ENCODE peak calls at places on chromosomes 11 and 22, in four cellular contexts. One of them, this sample, is unnamed.

GRCh38 chr11:113736323-113736722 is 30.2 kb upstream of the TMPRSS5 start:
- DNase-seq in lower leg skin: no peak
- DNase-seq in PC-3: no peak
- DNase-seq in GM13976: no peak
- DNase-seq in this sample: peak; percentile 8

GRCh38 chr11:123086315-123086714 is 24.4 kb upstream of the HSPA8 start:
- DNase-seq in lower leg skin: no peak
- DNase-seq in PC-3: no peak
- DNase-seq in GM13976: no peak
- DNase-seq in this sample: no peak

GRCh38 chr11:75513250-75513649 is 12.5 kb downstream of the GDPD5 start:
- DNase-seq in lower leg skin: no peak
- DNase-seq in PC-3: peak; percentile 84
- DNase-seq in GM13976: no peak
- DNase-seq in this sample: peak; percentile 67

GRCh38 chr22:22508274-22509176 is at the start of gene ZNF280B:
- DNase-seq in lower leg skin: no peak
- DNase-seq in PC-3: peak; percentile 71
- DNase-seq in GM13976: peak; percentile 91
- DNase-seq in this sample: peak; percentile 69

GRCh38 chr11:68583047-68583446 is 101.3 kb upstream of the GAL start:
- DNase-seq in lower leg skin: no peak
- DNase-seq in PC-3: peak; percentile 21
- DNase-seq in GM13976: no peak
- DNase-seq in this sample: peak; percentile 65

GRCh38 chr11:134584706-134585445 is 172.8 kb upstream of the B3GAT1 start:
- DNase-seq in lower leg skin: no peak
- DNase-seq in PC-3: no peak
- DNase-seq in GM13976: peak; percentile 30
- DNase-seq in this sample: no peak

GRCh38 chr11:61378713-61379313 is 13.6 kb upstream of the TMEM216 start:
- DNase-seq in lower leg skin: no peak
- DNase-seq in PC-3: peak; percentile 77
- DNase-seq in GM13976: no peak
- DNase-seq in this sample: peak; percentile 99

GRCh38 chr11:134589155-134589554 is 177.1 kb upstream of the B3GAT1 start:
- DNase-seq in lower leg skin: no peak
- DNase-seq in PC-3: no peak
- DNase-seq in GM13976: peak; percentile 3
- DNase-seq in this sample: no peak

GRCh38 chr11:1162498-1163311 is 5.0 kb downstream of the MUC5AC start:
- DNase-seq in lower leg skin: peak; percentile 72
- DNase-seq in PC-3: no peak
- DNase-seq in GM13976: peak; percentile 35
- DNase-seq in this sample: no peak

GRCh38 chr11:65498977-65499712 is at the start of gene MALAT1:
- DNase-seq in lower leg skin: peak; percentile 99
- DNase-seq in PC-3: peak; percentile 96
- DNase-seq in GM13976: no peak
- DNase-seq in this sample: peak; percentile 98

GRCh38 chr22:37999236-37999635 is 14.9 kb upstream of the SOX10 start:
- DNase-seq in lower leg skin: no peak
- DNase-seq in PC-3: peak; percentile 60
- DNase-seq in GM13976: no peak
- DNase-seq in this sample: no peak

GRCh38 chr11:56624661-56625110 is 10.0 kb upstream of the OR5M1 start:
- DNase-seq in lower leg skin: no peak
- DNase-seq in PC-3: peak; percentile 86
- DNase-seq in GM13976: no peak
- DNase-seq in this sample: peak; percentile 42

GRCh38 chr11:102590646-102591045 is 34.5 kb downstream of the MMP20 start:
- DNase-seq in lower leg skin: no peak
- DNase-seq in PC-3: no peak
- DNase-seq in GM13976: no peak
- DNase-seq in this sample: no peak

GRCh38 chr11:12717851-12718291 is 43.6 kb downstream of the TEAD1 start:
- DNase-seq in lower leg skin: peak; percentile 65
- DNase-seq in PC-3: no peak
- DNase-seq in GM13976: peak; percentile 33
- DNase-seq in this sample: no peak

GRCh38 chr11:46347637-46348311 is 511 bp downstream of the DGKZ start:
- DNase-seq in lower leg skin: no peak
- DNase-seq in PC-3: no peak
- DNase-seq in GM13976: no peak
- DNase-seq in this sample: no peak

GRCh38 chr11:65378928-65379638 is 3.4 kb downstream of the SLC25A45 start:
- DNase-seq in lower leg skin: no peak
- DNase-seq in PC-3: no peak
- DNase-seq in GM13976: no peak
- DNase-seq in this sample: no peak

GRCh38 chr11:65503923-65504670 is 5.3 kb downstream of the MALAT1 start:
- DNase-seq in lower leg skin: no peak
- DNase-seq in PC-3: no peak
- DNase-seq in GM13976: no peak
- DNase-seq in this sample: peak; percentile 84

GRCh38 chr11:102760355-102761035 is 19.9 kb downstream of the MMP10 start:
- DNase-seq in lower leg skin: no peak
- DNase-seq in PC-3: peak; percentile 97
- DNase-seq in GM13976: no peak
- DNase-seq in this sample: peak; percentile 99

GRCh38 chr11:4146070-4146764 is 51.6 kb downstream of the RRM1 start:
- DNase-seq in lower leg skin: no peak
- DNase-seq in PC-3: no peak
- DNase-seq in GM13976: no peak
- DNase-seq in this sample: no peak

GRCh38 chr11:111522426-111522825 is 7.8 kb downstream of the HOATZ start:
- DNase-seq in lower leg skin: no peak
- DNase-seq in PC-3: no peak
- DNase-seq in GM13976: no peak
- DNase-seq in this sample: no peak

GRCh38 chr11:91800208-91800914 is 424.3 kb upstream of the FAT3 start:
- DNase-seq in lower leg skin: no peak
- DNase-seq in PC-3: no peak
- DNase-seq in GM13976: no peak
- DNase-seq in this sample: no peak

GRCh38 chr11:7595016-7595869 is 78.1 kb downstream of the CYB5R2 start:
- DNase-seq in lower leg skin: no peak
- DNase-seq in PC-3: no peak
- DNase-seq in GM13976: no peak
- DNase-seq in this sample: peak; percentile 88

GRCh38 chr11:10385696-10386095 is 69.4 kb upstream of the AMPD3 start:
- DNase-seq in lower leg skin: peak; percentile 92
- DNase-seq in PC-3: no peak
- DNase-seq in GM13976: no peak
- DNase-seq in this sample: no peak

GRCh38 chr22:36781656-36782627 is 6.0 kb upstream of the IFT27 start:
- DNase-seq in lower leg skin: peak; percentile 95
- DNase-seq in PC-3: peak; percentile 84
- DNase-seq in GM13976: peak; percentile 91
- DNase-seq in this sample: peak; percentile 80

GRCh38 chr11:70630816-70631623 is 232.7 kb downstream of the CTTN start:
- DNase-seq in lower leg skin: no peak
- DNase-seq in PC-3: no peak
- DNase-seq in GM13976: no peak
- DNase-seq in this sample: no peak

GRCh38 chr22:37675930-37676571 is 615 bp downstream of the LGALS1 start:
- DNase-seq in lower leg skin: no peak
- DNase-seq in PC-3: peak; percentile 40
- DNase-seq in GM13976: no peak
- DNase-seq in this sample: no peak

GRCh38 chr22:31496735-31497146 is 405 bp downstream of the SFI1 start:
- DNase-seq in lower leg skin: peak; percentile 90
- DNase-seq in PC-3: no peak
- DNase-seq in GM13976: no peak
- DNase-seq in this sample: peak; percentile 11

GRCh38 chr22:44450503-44450902 is 47.5 kb downstream of the RTL6 start:
- DNase-seq in lower leg skin: no peak
- DNase-seq in PC-3: no peak
- DNase-seq in GM13976: no peak
- DNase-seq in this sample: no peak

GRCh38 chr11:35549787-35550186 is 24.4 kb upstream of the PAMR1 start:
- DNase-seq in lower leg skin: no peak
- DNase-seq in PC-3: peak; percentile 89
- DNase-seq in GM13976: no peak
- DNase-seq in this sample: peak; percentile 95

GRCh38 chr11:47711225-47711624 is 3.9 kb downstream of the AGBL2 start:
- DNase-seq in lower leg skin: no peak
- DNase-seq in PC-3: no peak
- DNase-seq in GM13976: no peak
- DNase-seq in this sample: no peak

DNA sequence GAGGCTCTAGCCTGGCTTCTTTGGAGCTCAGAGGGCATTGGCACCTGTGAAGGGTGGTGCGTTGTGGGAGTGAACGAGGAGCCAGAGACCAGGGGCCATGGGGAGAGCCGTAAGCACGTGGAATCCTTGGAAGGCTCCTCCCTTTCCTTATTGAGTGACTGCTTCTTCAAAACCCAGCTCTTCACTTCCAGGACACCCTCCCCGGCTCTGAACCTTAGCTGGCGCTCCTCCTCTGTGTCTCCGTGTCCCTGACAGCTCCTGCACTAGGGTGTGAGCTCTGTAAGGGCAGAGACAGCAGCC is 26.3 kb downstream of the POLR3H start:
- DNase-seq in lower leg skin: no peak
- DNase-seq in PC-3: no peak
- DNase-seq in GM13976: no peak
- DNase-seq in this sample: no peak
- TF ChIP-seq CTCF in lower leg skin: no peak
- TF ChIP-seq CTCF in PC-3: peak; percentile 3
- TF ChIP-seq CTCF in GM13976: no peak
- TF ChIP-seq CTCF in this sample: no peak

GRCh38 chr11:118067006-118067405 is 9.9 kb upstream of the TMPRSS4 start:
- DNase-seq in lower leg skin: no peak
- DNase-seq in PC-3: no peak
- DNase-seq in GM13976: no peak
- DNase-seq in this sample: no peak

GRCh38 chr11:118068206-118068944 is 8.5 kb upstream of the TMPRSS4 start:
- DNase-seq in lower leg skin: no peak
- DNase-seq in PC-3: no peak
- DNase-seq in GM13976: no peak
- DNase-seq in this sample: no peak

GRCh38 chr11:118061401-118062125 is 15.3 kb upstream of the TMPRSS4 start:
- DNase-seq in lower leg skin: peak; percentile 57
- DNase-seq in PC-3: no peak
- DNase-seq in GM13976: no peak
- DNase-seq in this sample: no peak

GRCh38 chr11:118065375-118065774 is 11.5 kb upstream of the TMPRSS4 start:
- DNase-seq in lower leg skin: peak; percentile 25
- DNase-seq in PC-3: no peak
- DNase-seq in GM13976: no peak
- DNase-seq in this sample: no peak

DNA sequence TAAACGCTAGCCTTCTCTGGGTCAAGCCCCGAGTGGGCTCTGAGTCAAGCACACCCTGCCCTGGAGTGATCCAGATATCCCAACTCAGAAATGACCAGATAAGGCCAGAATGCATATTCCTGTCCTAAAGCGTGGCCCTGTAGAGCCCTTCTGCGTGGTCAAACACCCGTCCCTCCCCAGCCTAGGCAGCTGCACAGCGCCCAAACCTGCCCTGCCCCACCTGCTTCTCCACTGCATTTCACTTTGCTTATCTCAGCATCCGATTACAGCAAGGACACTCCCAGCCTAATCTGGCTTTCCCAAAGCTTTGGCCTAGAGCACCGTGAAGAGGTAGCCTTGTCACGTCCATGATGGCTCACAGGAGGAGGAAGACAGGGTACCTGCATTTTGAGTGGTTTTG is 11.9 kb upstream of the TMPRSS4 start:
- DNase-seq in lower leg skin: peak; percentile 67
- DNase-seq in PC-3: no peak
- DNase-seq in GM13976: no peak
- DNase-seq in this sample: no peak
- TF ChIP-seq CTCF in lower leg skin: no peak
- TF ChIP-seq CTCF in PC-3: no peak
- TF ChIP-seq CTCF in GM13976: no peak
- TF ChIP-seq CTCF in this sample: no peak

GRCh38 chr22:45949921-45950320 is 27.0 kb downstream of the WNT7B start:
- DNase-seq in lower leg skin: no peak
- DNase-seq in PC-3: no peak
- DNase-seq in GM13976: no peak
- DNase-seq in this sample: no peak

GRCh38 chr22:45949258-45949870 is 27.6 kb downstream of the WNT7B start:
- DNase-seq in lower leg skin: no peak
- DNase-seq in PC-3: no peak
- DNase-seq in GM13976: no peak
- DNase-seq in this sample: no peak

GRCh38 chr22:45945621-45946020 is 31.3 kb downstream of the WNT7B start:
- DNase-seq in lower leg skin: no peak
- DNase-seq in PC-3: no peak
- DNase-seq in GM13976: no peak
- DNase-seq in this sample: no peak

GRCh38 chr22:45946805-45947600 is 30.0 kb downstream of the WNT7B start:
- DNase-seq in lower leg skin: no peak
- DNase-seq in PC-3: no peak
- DNase-seq in GM13976: no peak
- DNase-seq in this sample: no peak

GRCh38 chr22:45948081-45948648 is 28.8 kb downstream of the WNT7B start:
- DNase-seq in lower leg skin: no peak
- DNase-seq in PC-3: no peak
- DNase-seq in GM13976: no peak
- DNase-seq in this sample: no peak
- TF ChIP-seq CTCF in lower leg skin: no peak
- TF ChIP-seq CTCF in PC-3: no peak
- TF ChIP-seq CTCF in GM13976: no peak
- TF ChIP-seq CTCF in this sample: no peak

GRCh38 chr11:103987631-103988594 is 48.5 kb upstream of the DDI1 start:
- DNase-seq in lower leg skin: no peak
- DNase-seq in PC-3: peak; percentile 22
- DNase-seq in GM13976: no peak
- DNase-seq in this sample: peak; percentile 36
- TF ChIP-seq CTCF in lower leg skin: no peak
- TF ChIP-seq CTCF in PC-3: peak; percentile 57
- TF ChIP-seq CTCF in GM13976: no peak
- TF ChIP-seq CTCF in this sample: no peak

This sample was measured in fibroblast of the aortic adventitia.